ENCODE peak calls at places on chromosomes 3 and 15, in five cellular contexts. Z, Y, L, C and Q are unnamed samples.

GRCh38 chr15:99143230-99143629 is 38.4 kb downstream of the SYNM start:
- DNase-seq in Z (no peak), Y (no peak), L (no peak), C (no peak), Q (no peak)

GRCh38 chr3:120985242-120985641 is 77.2 kb downstream of the STXBP5L start:
- DNase-seq in Z (no peak), Y (no peak), L (no peak), C (no peak), Q (no peak)

GRCh38 chr3:189292667-189293478 is 121.1 kb downstream of the TPRG1 start:
- DNase-seq in Z (no peak), Y (no peak), L (peak), C (peak), Q (no peak)

GRCh38 chr15:42133892-42134502 is 22.4 kb downstream of the PLA2G4F start:
- DNase-seq in Z (no peak), Y (no peak), L (no peak), C (peak), Q (peak)

GRCh38 chr15:34365073-34365825 is 1.7 kb downstream of the LPCAT4 start:
- DNase-seq in Z (no peak), Y (no peak), L (no peak), C (peak), Q (no peak)

GRCh38 chr15:66943456-66944095 is 121.8 kb upstream of the SMAD3 start:
- DNase-seq in Z (no peak), Y (no peak), L (no peak), C (no peak), Q (no peak)

GRCh38 chr3:16130066-16130465 is 44.4 kb upstream of the GALNT15 start:
- DNase-seq in Z (peak), Y (no peak), L (no peak), C (no peak), Q (no peak)

GRCh38 chr3:134476977-134477376 is 8.8 kb downstream of the ANAPC13 start:
- DNase-seq in Z (no peak), Y (no peak), L (no peak), C (no peak), Q (no peak)

GRCh38 chr3:182323898-182324297 is 469.4 kb upstream of the ATP11B start:
- DNase-seq in Z (no peak), Y (no peak), L (no peak), C (no peak), Q (no peak)

GRCh38 chr3:66265627-66266026 is 44.8 kb downstream of the SLC25A26 start:
- DNase-seq in Z (no peak), Y (no peak), L (no peak), C (no peak), Q (no peak)

GRCh38 chr3:138195491-138195890 is 8.4 kb downstream of the ARMC8 start:
- DNase-seq in Z (no peak), Y (no peak), L (no peak), C (no peak), Q (no peak)

DNA sequence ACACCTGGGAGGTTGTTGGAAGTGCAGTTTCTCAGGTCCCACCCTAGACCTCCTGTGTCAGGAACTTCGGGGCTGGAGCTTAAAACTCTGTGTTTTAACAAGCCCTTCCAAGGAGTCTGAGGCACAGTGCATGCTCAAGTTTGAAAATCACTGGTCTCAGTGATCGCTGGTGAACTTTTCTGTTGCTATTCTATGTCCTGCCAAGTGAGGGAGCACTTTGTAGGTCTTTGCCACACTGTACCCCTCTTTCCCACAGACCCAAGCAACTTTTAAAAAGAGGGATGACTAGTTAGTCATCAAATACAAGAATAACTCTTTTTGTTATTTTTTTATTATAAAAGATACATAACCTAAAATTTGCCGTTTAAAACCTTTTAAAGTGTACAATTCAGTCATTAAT is 133.7 kb downstream of the AGBL1 start:
- DNase-seq in Z (no peak), Y (no peak), L (no peak), C (no peak), Q (no peak)
- TF ChIP-seq CTCF in Z (no peak), Y (no peak), L (no peak), C (peak), Q (no peak)

GRCh38 chr15:69045810-69046209 is 31.3 kb downstream of the NOX5 start:
- DNase-seq in Z (peak), Y (no peak), L (no peak), C (peak), Q (peak)
- TF ChIP-seq CTCF in Z (peak), Y (no peak), L (no peak), C (peak), Q (no peak)

GRCh38 chr15:25740438-25741252 is 122.5 kb downstream of the ATP10A start:
- DNase-seq in Z (no peak), Y (no peak), L (no peak), C (no peak), Q (no peak)

GRCh38 chr15:25742008-25742407 is 121.1 kb downstream of the ATP10A start:
- DNase-seq in Z (no peak), Y (no peak), L (no peak), C (no peak), Q (no peak)

GRCh38 chr15:25738171-25738792 is 124.8 kb downstream of the ATP10A start:
- DNase-seq in Z (no peak), Y (no peak), L (no peak), C (peak), Q (no peak)

GRCh38 chr15:25741253-25741575 is 121.9 kb downstream of the ATP10A start:
- DNase-seq in Z (no peak), Y (no peak), L (no peak), C (peak), Q (no peak)

DNA sequence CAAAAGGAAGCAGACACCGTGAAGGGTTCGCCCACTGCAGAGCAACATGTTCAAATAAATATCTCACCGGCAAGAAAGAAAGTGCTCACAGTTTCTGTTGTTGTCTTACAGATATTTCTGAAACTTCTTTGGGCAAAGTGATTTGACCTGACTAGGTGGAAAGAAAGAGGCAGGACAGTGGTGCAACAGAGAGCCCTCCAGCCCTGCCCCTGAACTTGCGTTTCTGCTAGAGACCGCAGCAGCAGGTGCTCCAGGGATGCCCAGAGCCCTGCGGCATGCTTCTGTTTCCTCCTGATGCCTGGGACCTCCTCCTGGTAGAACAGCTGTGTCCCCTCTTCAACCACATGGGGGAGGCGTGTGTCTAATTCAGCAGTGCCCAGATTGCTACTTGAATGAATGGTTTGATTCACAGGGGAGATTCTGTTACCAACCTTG is 123.4 kb downstream of the ATP10A start:
- DNase-seq in Z (peak), Y (no peak), L (no peak), C (peak), Q (no peak)
- TF ChIP-seq CTCF in Z (peak), Y (no peak), L (peak), C (no peak), Q (no peak)

DNA sequence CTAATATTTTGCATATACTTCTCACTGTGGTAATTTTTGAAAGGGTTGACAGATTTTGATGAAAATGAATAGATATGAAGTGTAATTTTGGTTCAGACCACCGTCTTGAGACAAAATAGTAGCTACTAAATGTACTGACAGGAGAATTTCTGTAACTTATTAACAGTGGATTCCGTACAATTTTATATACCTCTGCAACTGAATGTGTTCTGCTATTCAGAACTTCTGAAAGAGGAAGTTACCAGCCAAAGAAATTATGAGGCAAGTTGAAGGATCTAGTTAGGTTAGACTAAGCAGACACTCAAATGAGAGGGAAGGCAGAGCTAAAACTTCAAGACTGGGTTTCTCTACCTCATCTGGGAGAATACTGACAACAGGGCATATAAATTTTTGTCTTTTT is 29.4 kb downstream of the GAP43 start:
- DNase-seq in Z (no peak), Y (no peak), L (no peak), C (peak), Q (no peak)
- TF ChIP-seq CTCF in Z (no peak), Y (no peak), L (no peak), C (no peak), Q (no peak)

GRCh38 chr3:23484386-23484785 is 281.3 kb downstream of the UBE2E2 start:
- DNase-seq in Z (no peak), Y (no peak), L (no peak), C (no peak), Q (no peak)

GRCh38 chr3:23488618-23489017 is 285.5 kb downstream of the UBE2E2 start:
- DNase-seq in Z (no peak), Y (no peak), L (no peak), C (no peak), Q (no peak)

GRCh38 chr3:23485922-23486321 is 282.8 kb downstream of the UBE2E2 start:
- DNase-seq in Z (no peak), Y (no peak), L (no peak), C (no peak), Q (no peak)

GRCh38 chr3:23489338-23490158 is 286.4 kb downstream of the UBE2E2 start:
- DNase-seq in Z (no peak), Y (no peak), L (no peak), C (no peak), Q (no peak)

GRCh38 chr3:23487015-23487414 is 283.9 kb downstream of the UBE2E2 start:
- DNase-seq in Z (no peak), Y (no peak), L (no peak), C (no peak), Q (no peak)
- TF ChIP-seq CTCF in Z (no peak), Y (no peak), L (no peak), C (no peak), Q (no peak)